ENCODE peak calls at places on chromosomes 5 and 9, in ten cellular contexts. L is head of caudate nucleus; M is left lung; I is GM19239; U is posterior vena cava; V is stimulated activated CD8-positive, alpha-beta memory T cell treated with anti-CD3 and anti-CD28 coated beads, Interleukin-7, amount 100 ng/mL, for 1 hour; E is GOT3; C is lower leg skin; J is pancreas; G is lower lobe of right lung. D is an unnamed sample.

GRCh38 chr9:89542461-89543021 is 44.6 kb upstream of the SEMA4D start:
- DNase-seq in L (peak; percentile 64), M (no peak), I (no peak), U (no peak), V (no peak), E (no peak), C (no peak), J (no peak), G (no peak), D (no peak)

GRCh38 chr9:35577486-35577885 is 27.6 kb upstream of the TESK1 start:
- DNase-seq in L (no peak), M (no peak), I (no peak), U (no peak), V (no peak), E (no peak), C (no peak), J (no peak), G (no peak), D (no peak)

GRCh38 chr5:68382640-68383039 is 167.1 kb downstream of the PIK3R1 start:
- DNase-seq in L (no peak), M (no peak), I (no peak), U (no peak), V (no peak), E (no peak), C (no peak), J (no peak), G (no peak), D (peak; percentile 28)

GRCh38 chr9:134126373-134126772 is 9.5 kb upstream of the WDR5 start:
- DNase-seq in L (no peak), M (peak; percentile 61), I (no peak), U (no peak), V (no peak), E (no peak), C (no peak), J (no peak), G (no peak), D (no peak)

GRCh38 chr9:91949946-91950664 is at the start of gene ROR2:
- DNase-seq in L (peak; percentile 15), M (peak; percentile 83), I (peak; percentile 63), U (no peak), V (no peak), E (no peak), C (peak; percentile 90), J (peak; percentile 65), G (peak; percentile 66), D (peak; percentile 54)

GRCh38 chr9:20513126-20513913 is 109.0 kb downstream of the MLLT3 start:
- DNase-seq in L (no peak), M (no peak), I (no peak), U (no peak), V (no peak), E (no peak), C (no peak), J (no peak), G (no peak), D (peak; percentile 10)

GRCh38 chr5:140205952-140206351 is 31.0 kb downstream of the CYSTM1 start:
- DNase-seq in L (no peak), M (no peak), I (no peak), U (no peak), V (no peak), E (no peak), C (no peak), J (no peak), G (no peak), D (no peak)

GRCh38 chr9:81150016-81150625 is 539.2 kb downstream of the TLE1 start:
- DNase-seq in L (no peak), M (no peak), I (no peak), U (no peak), V (no peak), E (no peak), C (no peak), J (no peak), G (no peak), D (no peak)

GRCh38 chr5:143559586-143559985 is 156.1 kb upstream of the NR3C1 start:
- DNase-seq in L (no peak), M (no peak), I (no peak), U (no peak), V (no peak), E (no peak), C (no peak), J (no peak), G (no peak), D (no peak)

GRCh38 chr5:2615917-2616316 is 135.6 kb downstream of the IRX2 start:
- DNase-seq in L (no peak), M (no peak), I (no peak), U (no peak), V (no peak), E (no peak), C (no peak), J (no peak), G (no peak), D (no peak)

GRCh38 chr5:134138416-134139376 is 24.2 kb downstream of the TCF7 start:
- DNase-seq in L (peak; percentile 40), M (no peak), I (peak; percentile 46), U (peak; percentile 51), V (no peak), E (no peak), C (peak; percentile 84), J (peak; percentile 8), G (peak; percentile 30), D (peak; percentile 93)

GRCh38 chr5:164204338-164204946 is 699.0 kb downstream of the MAT2B start:
- DNase-seq in L (no peak), M (no peak), I (no peak), U (no peak), V (no peak), E (no peak), C (no peak), J (no peak), G (no peak), D (peak; percentile 60)

GRCh38 chr9:128503870-128504269 is 649 bp upstream of the GLE1 start:
- DNase-seq in L (no peak), M (no peak), I (no peak), U (peak; percentile 20), V (no peak), E (no peak), C (no peak), J (peak; percentile 26), G (no peak), D (peak; percentile 47)

GRCh38 chr9:97312101-97312500 is 4.6 kb downstream of the CCDC180 start:
- DNase-seq in L (no peak), M (no peak), I (no peak), U (no peak), V (no peak), E (no peak), C (no peak), J (no peak), G (no peak), D (no peak)

GRCh38 chr5:9954869-9955268 is 294.8 kb downstream of the ATPSCKMT start:
- DNase-seq in L (no peak), M (no peak), I (no peak), U (no peak), V (no peak), E (no peak), C (no peak), J (no peak), G (no peak), D (no peak)

GRCh38 chr5:104198156-104198555 is 635.6 kb upstream of the NUDT12 start:
- DNase-seq in L (no peak), M (no peak), I (no peak), U (no peak), V (no peak), E (no peak), C (no peak), J (no peak), G (no peak), D (no peak)

GRCh38 chr9:115411516-115411915 is 293.6 kb upstream of the TNC start:
- DNase-seq in L (no peak), M (no peak), I (no peak), U (no peak), V (no peak), E (no peak), C (no peak), J (no peak), G (no peak), D (no peak)

GRCh38 chr5:32254987-32255900 is 57.5 kb downstream of the MTMR12 start:
- DNase-seq in L (no peak), M (no peak), I (no peak), U (no peak), V (no peak), E (no peak), C (no peak), J (peak; percentile 44), G (no peak), D (no peak)

GRCh38 chr5:93189707-93190120 is 391.3 kb downstream of the NR2F1-AS1 start:
- DNase-seq in L (peak; percentile 16), M (no peak), I (no peak), U (no peak), V (no peak), E (no peak), C (no peak), J (no peak), G (no peak), D (peak; percentile 99)

GRCh38 chr5:116553366-116553765 is 21.3 kb downstream of the SEMA6A start:
- DNase-seq in L (peak; percentile 64), M (no peak), I (no peak), U (no peak), V (no peak), E (no peak), C (no peak), J (no peak), G (no peak), D (no peak)

GRCh38 chr9:112112519-112112918 is 62.6 kb downstream of the SUSD1 start:
- DNase-seq in L (no peak), M (no peak), I (no peak), U (no peak), V (no peak), E (peak; percentile 37), C (no peak), J (no peak), G (no peak), D (peak; percentile 96)

GRCh38 chr5:133884525-133885311 is 83.7 kb downstream of the C5orf15 start:
- DNase-seq in L (no peak), M (no peak), I (no peak), U (peak; percentile 58), V (no peak), E (no peak), C (no peak), J (no peak), G (no peak), D (no peak)

GRCh38 chr5:31935702-31936347 is 238.3 kb downstream of the GOLPH3 start:
- DNase-seq in L (peak; percentile 49), M (no peak), I (no peak), U (no peak), V (no peak), E (no peak), C (no peak), J (peak; percentile 21), G (peak; percentile 52), D (peak; percentile 24)

GRCh38 chr9:84592918-84593317 is 76.6 kb upstream of the NTRK2 start:
- DNase-seq in L (no peak), M (no peak), I (no peak), U (no peak), V (no peak), E (no peak), C (no peak), J (no peak), G (no peak), D (no peak)

GRCh38 chr5:172801184-172801671 is 30.2 kb upstream of the DUSP1 start:
- DNase-seq in L (no peak), M (no peak), I (no peak), U (no peak), V (no peak), E (no peak), C (peak; percentile 84), J (no peak), G (no peak), D (peak; percentile 98)

GRCh38 chr9:116103976-116104820 is 49.4 kb upstream of the PAPPA start:
- DNase-seq in L (no peak), M (no peak), I (no peak), U (no peak), V (no peak), E (no peak), C (no peak), J (no peak), G (no peak), D (no peak)

GRCh38 chr5:113156271-113156878 is 179.8 kb downstream of the DCP2 start:
- DNase-seq in L (no peak), M (no peak), I (no peak), U (no peak), V (no peak), E (no peak), C (no peak), J (no peak), G (no peak), D (no peak)

GRCh38 chr5:139955616-139956283 is 87.3 kb downstream of the NRG2 start:
- DNase-seq in L (no peak), M (no peak), I (no peak), U (no peak), V (no peak), E (no peak), C (no peak), J (no peak), G (no peak), D (no peak)

D was measured in ELR.